ENCODE peak calls at places on chromosomes 11 and 22, in four cellular contexts. W is HCT116, N is K562, Q is HepG2. L is an unnamed sample.

GRCh38 chr11:2186669-2187266 is 15.2 kb upstream of the TH start:
- DNase-seq in W (peak), N (peak), Q (peak), L (no peak)

GRCh38 chr11:119974051-119974450 is 163.9 kb downstream of the TRIM29 start:
- DNase-seq in W (no peak), N (no peak), Q (no peak), L (no peak)

GRCh38 chr11:10730151-10730550 is 20.9 kb upstream of the CTR9 start:
- DNase-seq in W (no peak), N (no peak), Q (no peak), L (no peak)

GRCh38 chr11:72832301-72833082 is 18.3 kb downstream of the ATG16L2 start:
- DNase-seq in W (no peak), N (no peak), Q (no peak), L (no peak)

GRCh38 chr22:48694296-48694883 is 1133.3 kb downstream of the BRD1 start:
- DNase-seq in W (no peak), N (no peak), Q (no peak), L (no peak)

GRCh38 chr22:44357296-44357961 is 44.7 kb upstream of the SHISAL1 start:
- DNase-seq in W (no peak), N (no peak), Q (no peak), L (no peak)

GRCh38 chr11:110286298-110287040 is 9.9 kb downstream of the RDX start:
- DNase-seq in W (no peak), N (no peak), Q (no peak), L (no peak)

GRCh38 chr11:109644158-109644557 is 222.2 kb downstream of the C11orf87 start:
- DNase-seq in W (no peak), N (no peak), Q (no peak), L (no peak)

GRCh38 chr22:39242809-39243442 is 1.9 kb downstream of the PDGFB start:
- DNase-seq in W (no peak), N (peak), Q (peak), L (no peak)

GRCh38 chr11:119373917-119374631 is 7.4 kb downstream of the USP2 start:
- DNase-seq in W (no peak), N (peak), Q (peak), L (peak)

GRCh38 chr11:32962016-32962415 is 53.7 kb upstream of the DEPDC7 start:
- DNase-seq in W (no peak), N (no peak), Q (no peak), L (no peak)

GRCh38 chr11:6249822-6250555 is 9.6 kb upstream of the CCKBR start:
- DNase-seq in W (peak), N (peak), Q (no peak), L (peak)

GRCh38 chr11:93407777-93408401 is 77.3 kb downstream of the DEUP1 start:
- DNase-seq in W (no peak), N (no peak), Q (no peak), L (no peak)

GRCh38 chr22:39574779-39575551 is 4.4 kb downstream of the CACNA1I start:
- DNase-seq in W (peak), N (peak), Q (peak), L (peak)

GRCh38 chr11:96238563-96239166 is 104.3 kb downstream of the MAML2 start:
- DNase-seq in W (no peak), N (no peak), Q (no peak), L (no peak)

GRCh38 chr22:42315392-42315756 is 44.9 kb upstream of the TCF20 start:
- DNase-seq in W (no peak), N (no peak), Q (no peak), L (no peak)

GRCh38 chr22:48106215-48106614 is 1343.8 kb downstream of the TBC1D22A start:
- DNase-seq in W (no peak), N (no peak), Q (no peak), L (no peak)

GRCh38 chr22:30868663-30869385 is 99.8 kb downstream of the MORC2 start:
- DNase-seq in W (no peak), N (peak), Q (no peak), L (no peak)

GRCh38 chr11:102120437-102120935 is 10.2 kb downstream of the YAP1 start:
- DNase-seq in W (no peak), N (no peak), Q (no peak), L (no peak)

GRCh38 chr11:68271023-68271780 is 571 bp downstream of the C11orf24 start:
- DNase-seq in W (peak), N (peak), Q (peak), L (peak)

GRCh38 chr11:75478690-75479597 is 45.9 kb upstream of the KLHL35 start:
- DNase-seq in W (no peak), N (no peak), Q (no peak), L (no peak)

GRCh38 chr22:32668254-32669094 is 133.0 kb upstream of the TIMP3 start:
- DNase-seq in W (no peak), N (no peak), Q (peak), L (no peak)

GRCh38 chr22:47835726-47836125 is 1073.3 kb downstream of the TBC1D22A start:
- DNase-seq in W (peak), N (no peak), Q (peak), L (no peak)

GRCh38 chr11:44659641-44660040 is 67.1 kb upstream of the TSPAN18 start:
- DNase-seq in W (no peak), N (no peak), Q (no peak), L (no peak)

GRCh38 chr11:112656772-112657428 is 304.3 kb upstream of the NCAM1 start:
- DNase-seq in W (peak), N (no peak), Q (no peak), L (no peak)

GRCh38 chr11:118715837-118716260 is 36.4 kb upstream of the TREH start:
- DNase-seq in W (no peak), N (peak), Q (no peak), L (no peak)

GRCh38 chr11:122197055-122197987 is 81.3 kb upstream of the BLID start:
- DNase-seq in W (peak), N (no peak), Q (peak), L (peak)

GRCh38 chr11:48170840-48171233 is 45.8 kb upstream of the OR4B1 start:
- DNase-seq in W (no peak), N (no peak), Q (no peak), L (no peak)

GRCh38 chr11:77633856-77634425 is 3.7 kb downstream of the CLNS1A start:
- DNase-seq in W (no peak), N (no peak), Q (no peak), L (no peak)

GRCh38 chr11:6357222-6357621 is 33.1 kb upstream of the SMPD1 start:
- DNase-seq in W (peak), N (peak), Q (no peak), L (no peak)

GRCh38 chr11:83613767-83614121 is 327.6 kb upstream of the CCDC90B start:
- DNase-seq in W (no peak), N (no peak), Q (no peak), L (no peak)

GRCh38 chr11:119550330-119550729 is 127.4 kb upstream of the THY1 start:
- DNase-seq in W (no peak), N (no peak), Q (no peak), L (no peak)

GRCh38 chr11:59182457-59183151 is 10.7 kb downstream of the DTX4 start:
- DNase-seq in W (no peak), N (peak), Q (peak), L (no peak)

GRCh38 chr11:6259638-6260019 is at the start of gene CCKBR:
- DNase-seq in W (no peak), N (no peak), Q (no peak), L (no peak)

GRCh38 chr11:76410771-76411423 is 29.8 kb downstream of the GVQW3 start:
- DNase-seq in W (no peak), N (no peak), Q (no peak), L (no peak)

GRCh38 chr11:46322759-46323158 is 24.5 kb upstream of the DGKZ start:
- DNase-seq in W (peak), N (peak), Q (no peak), L (no peak)

GRCh38 chr11:35289821-35290220 is 129.5 kb downstream of the SLC1A2 start:
- DNase-seq in W (no peak), N (no peak), Q (no peak), L (no peak)

GRCh38 chr11:35293034-35293433 is 126.3 kb downstream of the SLC1A2 start:
- DNase-seq in W (no peak), N (no peak), Q (no peak), L (no peak)

GRCh38 chr11:35290876-35291275 is 128.5 kb downstream of the SLC1A2 start:
- DNase-seq in W (no peak), N (no peak), Q (no peak), L (no peak)

GRCh38 chr11:35293699-35294098 is 125.7 kb downstream of the SLC1A2 start:
- DNase-seq in W (no peak), N (no peak), Q (no peak), L (no peak)

DNA sequence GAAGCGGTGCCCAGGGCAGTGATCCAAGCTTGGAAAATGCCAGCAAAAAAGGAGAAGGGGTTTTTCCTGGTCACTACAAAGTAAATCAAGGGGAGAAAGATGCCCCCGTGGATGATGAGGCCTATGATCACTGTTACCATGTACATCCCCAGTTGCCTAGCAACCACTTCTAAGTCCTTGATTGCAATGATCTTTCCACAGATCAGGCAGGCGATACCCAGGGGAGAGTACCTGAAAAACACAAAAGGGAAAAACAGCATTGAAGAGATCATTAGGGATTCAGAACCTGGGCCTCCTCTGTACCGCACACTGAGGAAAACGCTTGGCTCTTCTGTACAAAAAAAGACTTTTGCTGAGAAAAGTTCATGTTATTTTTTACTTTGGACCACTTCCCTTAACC is 127.1 kb downstream of the SLC1A2 start:
- DNase-seq in W (no peak), N (no peak), Q (no peak), L (no peak)
- TF ChIP-seq TCF7L2 in W (no peak), N (no peak), Q (no peak), L (no peak)

DNA sequence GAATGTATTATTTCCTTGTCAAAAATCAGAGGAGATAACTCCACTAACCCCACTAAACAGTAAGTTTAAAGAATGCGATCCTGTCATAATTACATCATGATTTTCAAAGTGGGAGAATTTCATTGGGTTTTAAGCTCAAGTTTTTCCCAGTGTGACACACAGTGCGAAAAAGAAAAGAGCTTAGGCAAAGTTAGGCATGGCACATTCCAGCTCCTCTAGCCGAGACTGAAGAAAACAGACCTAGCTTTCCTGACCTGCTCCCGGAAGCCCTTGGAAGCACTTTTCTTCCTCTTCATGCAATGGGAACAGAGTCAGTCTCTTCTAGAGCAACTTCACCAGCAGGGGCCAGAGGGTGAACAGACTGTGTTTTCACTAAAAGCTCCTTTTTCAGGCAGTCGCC is 76.6 kb upstream of the AKIP1 start:
- DNase-seq in W (no peak), N (no peak), Q (no peak), L (no peak)
- H3K27ac ChIP-seq in W (no peak), N (no peak), Q (no peak), L (no peak)

DNA sequence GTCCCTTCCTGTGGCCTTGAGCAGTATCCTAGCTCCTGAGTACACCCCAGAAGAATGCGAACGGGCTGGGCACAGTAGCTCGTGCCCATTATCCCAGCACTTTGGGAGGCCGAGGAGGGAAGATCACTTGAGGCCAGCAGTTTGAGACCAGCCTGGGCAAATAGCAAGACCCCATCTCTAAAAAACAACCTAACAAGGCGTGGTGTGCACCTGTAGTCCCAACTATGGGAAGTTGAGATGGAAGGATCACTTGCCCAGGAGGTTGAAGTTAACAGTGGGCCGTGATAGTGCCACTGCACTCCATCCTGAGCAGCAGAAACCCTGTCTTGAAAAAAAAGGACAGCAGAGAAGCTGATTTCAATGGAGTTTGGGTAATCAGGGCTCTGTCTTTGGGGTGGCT is 3.3 kb downstream of the RPLP2 start:
- DNase-seq in W (no peak), N (no peak), Q (no peak), L (no peak)
- TF ChIP-seq SIN3A in W (no peak), N (no peak), Q (no peak), L (no peak)

GRCh38 chr11:125995313-125995712 is 49.5 kb downstream of the VSIG10L2 start:
- DNase-seq in W (no peak), N (no peak), Q (no peak), L (no peak)
- TF ChIP-seq TCF7L2 in W (no peak), N (no peak), Q (no peak), L (no peak)

DNA sequence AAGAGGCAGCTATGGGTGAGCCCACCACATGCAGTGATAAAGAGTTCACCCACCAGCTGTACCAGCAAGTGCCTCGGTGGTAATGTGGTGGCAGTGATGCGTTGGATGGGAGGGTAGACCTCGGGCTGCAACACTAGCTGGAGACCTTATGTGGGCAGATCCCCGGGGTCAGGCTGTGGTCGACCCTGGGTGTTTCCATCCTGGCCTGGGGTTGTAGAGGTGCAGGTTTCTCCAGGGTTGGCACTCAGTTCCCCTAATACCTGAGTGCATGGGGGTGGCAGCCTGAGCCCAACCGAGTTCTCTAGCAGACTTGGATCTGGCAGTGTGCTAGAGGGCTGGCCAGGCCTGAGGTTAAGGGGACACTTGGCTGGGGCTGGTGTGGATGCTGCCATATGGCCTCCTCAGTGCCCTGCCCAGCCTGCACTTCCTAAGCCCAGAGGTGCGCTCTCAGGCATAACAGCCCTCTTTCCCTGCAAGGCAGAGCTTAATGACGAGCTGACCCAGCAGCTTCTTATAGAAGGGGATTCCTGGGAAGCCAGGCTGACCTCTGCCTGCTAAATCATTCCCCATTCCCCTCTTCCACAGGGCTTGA is 197.2 kb upstream of the CADM1 start:
- DNase-seq in W (no peak), N (no peak), Q (no peak), L (no peak)
- H3K27ac ChIP-seq in W (no peak), N (no peak), Q (no peak), L (no peak)

L was measured in Panc1.